ENCODE peak calls at places on chromosomes 13 and 19, in seven cellular contexts. F is osteoblast; P is kidney tubule cell; R is activated CD8-positive, alpha-beta memory T cell treated with anti-CD3 and anti-CD28 coated beads for 1 hour; D is CD8-positive, alpha-beta T cell; N is mucosa of gallbladder; S is NCI-H1092. V is an unnamed sample.

GRCh38 chr19:49413348-49413747 is 9.9 kb downstream of the PTH2 start:
- DNase-seq in N (no peak), F (peak; percentile 80), D (no peak), R (no peak), S (no peak), P (no peak), V (no peak)

GRCh38 chr19:34712606-34713261 is 21.3 kb upstream of the ZNF181 start:
- DNase-seq in R (no peak), F (peak; percentile 68), P (peak; percentile 76), S (peak; percentile 60), N (peak; percentile 76), D (peak; percentile 55), V (peak; percentile 24)

GRCh38 chr13:80251403-80251802 is 89.5 kb downstream of the SPRY2 start:
- DNase-seq in D (no peak), R (no peak), S (no peak), P (peak; percentile 70), F (no peak), N (no peak), V (no peak)

GRCh38 chr13:83378901-83379300 is 503.4 kb downstream of the SLITRK1 start:
- DNase-seq in P (no peak), D (no peak), F (peak; percentile 52), S (no peak), R (no peak), N (no peak), V (no peak)

GRCh38 chr13:35621989-35622388 is 145.5 kb upstream of the MAB21L1 start:
- DNase-seq in R (no peak), P (peak; percentile 85), N (no peak), D (no peak), F (no peak), S (no peak), V (no peak)

GRCh38 chr13:110771194-110771593 is 57.7 kb downstream of the ING1 start:
- DNase-seq in R (no peak), P (peak; percentile 79), N (no peak), D (no peak), F (no peak), S (no peak), V (no peak)

GRCh38 chr19:45558399-45558878 is 26.2 kb downstream of the OPA3 start:
- DNase-seq in S (peak; percentile 2), P (peak; percentile 26), D (peak; percentile 71), R (peak; percentile 31), F (peak; percentile 95), N (peak; percentile 45), V (no peak)

GRCh38 chr13:37540228-37540627 is 58.3 kb downstream of the POSTN start:
- DNase-seq in N (no peak), P (no peak), R (no peak), D (no peak), F (no peak), S (no peak), V (no peak)

GRCh38 chr19:48872884-48873475 is 759 bp downstream of the PPP1R15A start:
- DNase-seq in D (peak; percentile 79), P (peak; percentile 94), N (peak; percentile 92), S (no peak), F (peak; percentile 95), R (peak; percentile 57), V (no peak)

GRCh38 chr19:44072543-44073401 is 813 bp downstream of the ZNF284 start:
- DNase-seq in F (no peak), P (peak; percentile 20), R (no peak), S (no peak), D (no peak), N (no peak), V (no peak)

GRCh38 chr13:113526466-113527220 is 36.1 kb upstream of the DCUN1D2 start:
- DNase-seq in F (no peak), D (no peak), R (no peak), N (no peak), P (no peak), S (no peak), V (no peak)

GRCh38 chr19:39252458-39252857 is 3.8 kb upstream of the IFNL4 start:
- DNase-seq in F (no peak), S (no peak), D (no peak), N (no peak), R (no peak), P (no peak), V (no peak)

GRCh38 chr13:29674532-29674931 is 79.0 kb upstream of the SLC7A1 start:
- DNase-seq in N (no peak), S (no peak), R (no peak), F (no peak), P (peak; percentile 24), D (no peak), V (no peak)

GRCh38 chr13:112818040-112818697 is 128.3 kb downstream of the ATP11A start:
- DNase-seq in F (peak; percentile 69), S (no peak), D (no peak), P (no peak), N (no peak), R (no peak), V (no peak)

GRCh38 chr19:39199025-39199424 is 2.3 kb downstream of the NCCRP1 start:
- DNase-seq in S (no peak), P (peak; percentile 80), D (no peak), F (peak; percentile 98), R (no peak), N (no peak), V (no peak)

V was measured in cerebellar nuclear complex.